ENCODE peak calls at places on chromosomes 4 and X, in nine cellular contexts. S is upper lobe of right lung, P is tibial nerve, Q is heart right ventricle, I is GM10248, V is mesothelial cell of epicardium, U is osteocyte, O is astrocyte of the cerebellum, C is cardiac fibroblast. K is an unnamed sample.

GRCh38 chr4:100547541-100548208 is 29.9 kb upstream of the EMCN start:
- DNase-seq in I (no peak), C (no peak), V (no peak), S (no peak), U (no peak), O (no peak), P (no peak), Q (no peak), K (no peak)

GRCh38 chr4:133131829-133132485 is 17.1 kb upstream of the PCDH10 start:
- DNase-seq in Q (no peak), I (no peak), S (no peak), P (no peak), C (no peak), V (no peak), O (no peak), U (no peak), K (no peak)

GRCh38 chr4:186627226-186627865 is 72.0 kb upstream of the MTNR1A start:
- DNase-seq in V (no peak), I (no peak), Q (no peak), S (no peak), O (no peak), U (no peak), C (peak), P (no peak), K (no peak)

GRCh38 chr4:8742546-8742945 is 129.1 kb downstream of the HMX1 start:
- DNase-seq in U (no peak), I (no peak), C (no peak), P (no peak), O (no peak), V (no peak), S (peak), Q (no peak), K (no peak)

GRCh38 chrX:154732421-154733071 is 18.3 kb downstream of the GAB3 start:
- DNase-seq in O (no peak), C (peak), Q (no peak), I (no peak), U (no peak), S (no peak), P (no peak), V (no peak), K (no peak)

GRCh38 chr4:39320381-39321115 is 45.6 kb downstream of the RFC1 start:
- DNase-seq in I (no peak), P (no peak), O (no peak), U (no peak), S (no peak), V (no peak), Q (no peak), C (peak), K (no peak)

GRCh38 chrX:69153060-69153730 is 12.1 kb downstream of the PJA1 start:
- DNase-seq in P (peak), V (no peak), O (no peak), C (peak), I (no peak), U (peak), S (no peak), Q (no peak), K (no peak)

GRCh38 chrX:129663171-129663570 is 8.4 kb upstream of the APLN start:
- DNase-seq in U (peak), I (no peak), O (no peak), P (no peak), V (no peak), S (no peak), Q (peak), C (peak), K (no peak)

GRCh38 chr4:40300371-40301162 is 34.6 kb upstream of the CHRNA9 start:
- DNase-seq in O (no peak), I (no peak), P (no peak), S (no peak), C (no peak), U (no peak), V (no peak), Q (no peak), K (no peak)

GRCh38 chrX:21734175-21734574 is 23.7 kb downstream of the SMPX start:
- DNase-seq in P (no peak), V (no peak), Q (no peak), U (no peak), S (no peak), I (no peak), C (no peak), O (no peak), K (no peak)

GRCh38 chr4:84750260-84750955 is 167.5 kb downstream of the CDS1 start:
- DNase-seq in C (peak), V (no peak), Q (no peak), O (peak), P (no peak), I (peak), U (no peak), S (no peak), K (no peak)

GRCh38 chr4:78129383-78130108 is 72.4 kb downstream of the FRAS1 start:
- DNase-seq in O (no peak), Q (no peak), I (no peak), S (no peak), V (no peak), P (no peak), U (no peak), C (no peak), K (no peak)

GRCh38 chr4:53532521-53532920 is 58.8 kb downstream of the LNX1 start:
- DNase-seq in I (no peak), O (no peak), S (no peak), U (no peak), C (no peak), P (no peak), V (no peak), Q (no peak), K (no peak)

GRCh38 chr4:42710329-42710728 is 53.4 kb upstream of the ATP8A1 start:
- DNase-seq in O (no peak), V (no peak), P (no peak), Q (no peak), C (no peak), I (no peak), S (no peak), U (no peak), K (no peak)

GRCh38 chrX:16188687-16189086 is 21.4 kb downstream of the MAGEB17 start:
- DNase-seq in S (no peak), V (no peak), I (no peak), C (peak), U (no peak), O (no peak), Q (no peak), P (no peak), K (no peak)

GRCh38 chr4:55866973-55867574 is 13.6 kb downstream of the EXOC1 start:
- DNase-seq in V (no peak), I (peak), P (no peak), C (peak), S (no peak), O (peak), U (no peak), Q (peak), K (no peak)

GRCh38 chrX:134484039-134484438 is 24.1 kb downstream of the HPRT1 start:
- DNase-seq in I (no peak), U (no peak), S (no peak), Q (no peak), C (peak), O (peak), V (no peak), P (no peak), K (no peak)

GRCh38 chrX:13835825-13836224 is 18.9 kb upstream of the GPM6B start:
- DNase-seq in V (no peak), I (no peak), O (no peak), U (no peak), C (no peak), Q (no peak), P (no peak), S (no peak), K (no peak)

GRCh38 chr4:94277539-94277938 is 65.1 kb downstream of the HPGDS start:
- DNase-seq in P (no peak), O (no peak), I (no peak), V (no peak), S (no peak), U (no peak), C (no peak), Q (no peak), K (no peak)

GRCh38 chr4:163137581-163137980 is 29.1 kb downstream of the NAF1 start:
- DNase-seq in C (no peak), O (no peak), V (no peak), U (no peak), I (no peak), S (no peak), P (no peak), Q (no peak), K (no peak)

GRCh38 chr4:163139048-163139447 is 27.6 kb downstream of the NAF1 start:
- DNase-seq in V (no peak), Q (no peak), P (no peak), U (no peak), S (no peak), C (no peak), O (no peak), I (no peak), K (no peak)

GRCh38 chr4:163142246-163142645 is 24.4 kb downstream of the NAF1 start:
- DNase-seq in I (no peak), P (no peak), O (no peak), U (no peak), C (no peak), Q (no peak), S (no peak), V (no peak), K (no peak)

GRCh38 chr4:163148466-163149336 is 18.0 kb downstream of the NAF1 start:
- DNase-seq in Q (no peak), I (no peak), U (no peak), O (no peak), S (no peak), V (no peak), C (no peak), P (no peak), K (no peak)

DNA sequence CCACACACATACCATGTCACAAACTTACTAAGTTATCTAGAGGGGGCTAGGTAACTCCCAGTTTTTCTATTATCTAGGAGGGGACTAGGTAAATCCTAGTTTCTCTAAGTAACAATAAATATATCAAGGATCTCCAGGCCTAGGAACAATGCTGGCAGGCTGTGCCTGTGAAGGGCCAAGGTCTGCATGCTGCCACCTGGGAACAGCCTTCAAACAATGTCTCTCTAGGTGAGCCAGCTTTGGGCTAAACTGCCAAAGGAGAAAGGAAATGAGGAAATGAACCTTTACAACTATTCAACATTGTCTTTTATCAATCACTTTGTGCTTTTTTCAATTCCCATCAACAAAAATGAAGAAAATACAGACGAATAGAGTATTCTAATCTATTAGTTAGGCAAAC is 23.2 kb downstream of the NAF1 start:
- DNase-seq in O (no peak), P (no peak), U (no peak), C (no peak), S (no peak), Q (no peak), I (no peak), V (no peak), K (no peak)
- TF ChIP-seq CTCF in O (no peak), P (no peak), U (no peak), C (no peak), S (no peak), Q (no peak), I (no peak), V (no peak), K (no peak)

GRCh38 chr4:139740531-139741041 is 75.0 kb downstream of the MGST2 start:
- DNase-seq in S (peak), U (peak), V (no peak), Q (peak), O (peak), P (peak), I (no peak), C (peak), K (no peak)
- TF ChIP-seq CTCF in S (peak), U (no peak), V (no peak), Q (peak), O (peak), P (no peak), I (no peak), C (peak), K (no peak)

GRCh38 chr4:80306255-80306654 is 29.3 kb upstream of the CFAP299 start:
- DNase-seq in P (no peak), O (no peak), Q (no peak), I (no peak), U (no peak), S (no peak), V (no peak), C (peak), K (no peak)

GRCh38 chr4:80307183-80307735 is 28.3 kb upstream of the CFAP299 start:
- DNase-seq in C (peak), V (no peak), S (no peak), I (no peak), U (no peak), Q (no peak), P (no peak), O (no peak), K (no peak)

GRCh38 chr4:80301884-80302283 is 33.6 kb upstream of the CFAP299 start:
- DNase-seq in O (no peak), C (no peak), U (no peak), S (no peak), Q (no peak), V (no peak), P (no peak), I (no peak), K (no peak)

GRCh38 chr4:80305466-80305865 is 30.1 kb upstream of the CFAP299 start:
- DNase-seq in S (no peak), Q (no peak), O (no peak), U (no peak), P (no peak), V (no peak), C (peak), I (no peak), K (no peak)

DNA sequence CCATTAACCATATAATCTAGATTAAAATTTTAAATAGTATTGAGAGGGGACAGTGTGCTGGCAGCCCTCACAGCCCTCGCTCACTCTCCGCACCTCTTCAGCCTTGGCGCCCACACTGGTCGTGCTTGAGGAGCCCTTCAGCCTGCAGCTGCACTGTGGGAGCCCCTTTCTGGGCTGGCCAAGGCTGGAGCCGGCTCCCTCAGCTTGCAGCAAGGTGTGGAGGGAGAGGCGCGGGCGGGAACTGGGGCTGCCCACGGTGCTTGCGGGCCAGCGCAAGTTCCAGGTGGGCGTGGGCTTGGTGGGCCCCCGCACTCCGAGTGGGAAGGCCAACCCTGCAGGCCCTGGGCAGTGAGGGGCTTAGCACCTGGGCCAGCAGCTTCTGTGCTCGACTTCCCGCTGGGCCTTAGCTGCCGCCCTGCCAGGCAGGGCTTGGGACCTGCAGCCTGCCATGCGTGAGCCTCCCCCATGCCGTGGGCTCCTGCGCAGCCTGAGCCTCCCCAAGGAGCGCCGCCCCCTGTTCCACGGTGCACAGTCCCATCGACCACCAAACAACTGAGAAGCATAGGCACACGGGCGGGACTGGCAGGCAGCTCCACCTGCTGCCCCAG is 32.8 kb upstream of the CFAP299 start:
- DNase-seq in I (no peak), V (no peak), P (no peak), C (no peak), U (no peak), O (no peak), S (no peak), Q (no peak), K (no peak)
- TF ChIP-seq CTCF in I (no peak), V (no peak), P (no peak), C (no peak), U (no peak), O (no peak), S (no peak), Q (no peak), K (no peak)

DNA sequence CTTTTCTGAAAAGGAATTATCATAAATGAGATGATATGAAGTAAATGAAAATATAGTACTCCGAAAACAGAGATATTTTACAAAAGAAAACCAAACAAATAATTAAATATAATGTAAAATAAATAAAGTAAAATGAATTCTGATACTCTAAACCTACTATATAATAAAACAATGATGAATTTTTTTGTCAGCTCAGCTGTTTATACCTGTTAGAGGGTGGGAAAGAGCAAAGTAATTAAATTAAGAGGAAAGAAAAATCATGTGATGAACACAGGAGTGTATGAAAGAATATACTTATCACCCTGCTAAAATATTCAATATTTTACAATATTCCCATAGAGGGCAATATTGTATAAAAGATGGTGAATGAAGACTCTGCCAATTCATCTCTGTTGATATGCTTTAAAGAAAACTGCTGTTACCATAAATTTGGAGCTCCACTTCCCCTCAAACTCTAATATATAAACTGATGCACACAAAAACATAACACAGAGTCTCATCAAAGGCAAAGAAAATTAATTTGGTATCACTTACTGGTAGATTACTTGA is 6.5 kb upstream of the NDST4 start:
- DNase-seq in C (no peak), V (no peak), Q (no peak), S (no peak), U (no peak), P (no peak), I (no peak), O (no peak), K (no peak)
- TF ChIP-seq CTCF in C (no peak), V (no peak), Q (no peak), S (no peak), U (peak), P (peak), I (no peak), O (no peak), K (no peak)

GRCh38 chrX:121569609-121570008 is 522.2 kb downstream of the GLUD2 start:
- DNase-seq in V (no peak), U (no peak), C (no peak), S (no peak), O (no peak), Q (no peak), P (no peak), I (no peak), K (no peak)

GRCh38 chrX:121570072-121570841 is 522.8 kb downstream of the GLUD2 start:
- DNase-seq in S (no peak), C (peak), Q (no peak), I (no peak), O (no peak), P (no peak), U (no peak), V (no peak), K (no peak)

GRCh38 chrX:121571333-121571732 is 523.9 kb downstream of the GLUD2 start:
- DNase-seq in I (no peak), V (no peak), Q (no peak), P (no peak), S (no peak), C (no peak), U (no peak), O (no peak), K (no peak)
- TF ChIP-seq CTCF in I (no peak), V (no peak), Q (no peak), P (no peak), S (no peak), C (no peak), U (peak), O (no peak), K (no peak)

GRCh38 chr4:62377700-62378099 is 1177.6 kb downstream of the ADGRL3 start:
- DNase-seq in C (no peak), O (no peak), S (no peak), U (no peak), Q (no peak), P (no peak), V (no peak), I (no peak), K (no peak)
- TF ChIP-seq CTCF in C (no peak), O (no peak), S (no peak), U (no peak), Q (no peak), P (no peak), V (no peak), I (no peak), K (no peak)

GRCh38 chr4:155794589-155794988 is 35.8 kb downstream of the GUCY1B1 start:
- DNase-seq in I (no peak), Q (no peak), P (no peak), V (no peak), S (no peak), O (no peak), C (no peak), U (no peak), K (no peak)

GRCh38 chr4:155799794-155800123 is 40.9 kb downstream of the GUCY1B1 start:
- DNase-seq in C (no peak), V (no peak), Q (no peak), P (no peak), U (no peak), S (no peak), O (no peak), I (no peak), K (no peak)

GRCh38 chr4:155799106-155799793 is 40.4 kb downstream of the GUCY1B1 start:
- DNase-seq in V (no peak), U (no peak), I (no peak), C (peak), Q (no peak), P (no peak), S (no peak), O (no peak), K (no peak)

GRCh38 chr4:155800685-155801343 is 42.0 kb downstream of the GUCY1B1 start:
- DNase-seq in U (no peak), P (no peak), C (no peak), S (no peak), V (no peak), I (no peak), Q (no peak), O (no peak), K (no peak)

DNA sequence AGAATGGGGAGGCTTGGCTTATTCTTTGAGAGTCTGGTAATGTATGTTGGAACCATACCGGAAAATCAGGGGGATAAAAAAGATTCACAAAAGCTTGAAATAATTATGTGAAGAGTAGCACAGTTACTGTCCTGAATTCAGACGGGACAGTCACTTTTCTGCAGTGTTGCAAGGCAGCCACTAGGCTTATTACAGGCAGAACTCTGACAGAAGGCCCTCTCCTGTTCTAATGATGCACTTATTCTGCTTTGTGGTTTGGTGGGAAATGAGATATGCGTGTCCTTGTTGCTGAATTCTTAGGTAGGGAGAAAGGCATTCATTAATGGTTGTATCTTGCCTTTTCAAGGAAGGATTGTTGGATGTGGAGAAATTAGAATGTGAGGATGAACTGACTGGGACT is 37.2 kb downstream of the GUCY1B1 start:
- DNase-seq in C (peak), O (peak), P (no peak), Q (no peak), S (no peak), V (no peak), I (no peak), U (no peak), K (no peak)
- TF ChIP-seq CTCF in C (peak), O (peak), P (no peak), Q (peak), S (peak), V (peak), I (no peak), U (peak), K (peak)

GRCh38 chr4:69594382-69594781 is 45.1 kb downstream of the UGT2A2 start:
- DNase-seq in P (no peak), Q (no peak), V (no peak), S (no peak), O (no peak), C (no peak), I (no peak), U (no peak), K (no peak)

GRCh38 chr4:69584135-69584534 is 55.3 kb downstream of the UGT2A2 start:
- DNase-seq in C (no peak), S (no peak), Q (no peak), U (no peak), P (no peak), O (no peak), V (no peak), I (no peak), K (no peak)

GRCh38 chr4:69591374-69591773 is 48.1 kb downstream of the UGT2A2 start:
- DNase-seq in V (no peak), Q (no peak), S (no peak), C (no peak), U (no peak), P (no peak), I (no peak), O (no peak), K (no peak)

GRCh38 chr4:69589884-69590283 is 49.6 kb downstream of the UGT2A2 start:
- DNase-seq in Q (no peak), I (no peak), U (no peak), V (no peak), P (no peak), O (no peak), S (no peak), C (no peak), K (no peak)
- TF ChIP-seq CTCF in Q (no peak), I (no peak), U (no peak), V (no peak), P (no peak), O (no peak), S (no peak), C (no peak), K (no peak)

GRCh38 chrX:9619581-9619980 is 146.1 kb downstream of the GPR143 start:
- DNase-seq in O (no peak), U (no peak), S (no peak), Q (no peak), I (no peak), C (no peak), P (no peak), V (no peak), K (no peak)
- TF ChIP-seq CTCF in O (no peak), U (no peak), S (no peak), Q (no peak), I (no peak), C (no peak), P (no peak), V (no peak), K (no peak)